ENCODE peak calls at places on chromosomes 4 and X, in seven cellular contexts. F is mammary epithelial cell, L is esophagus squamous epithelium, V is psoas muscle, Q is suprapubic skin, X is ovary, M is GM06990. G is an unnamed sample.

GRCh38 chrX:69313622-69314290 is 148.5 kb upstream of the PJA1 start:
- DNase-seq in F (no peak), L (no peak), V (no peak), Q (no peak), X (no peak), M (no peak), G (no peak)

GRCh38 chrX:108165349-108166111 is 74.0 kb downstream of the ATG4A start:
- DNase-seq in F (peak; percentile 32), L (no peak), V (no peak), Q (no peak), X (no peak), M (no peak), G (no peak)

GRCh38 chr4:147118523-147118922 is 172.9 kb upstream of the TTC29 start:
- DNase-seq in F (no peak), L (no peak), V (no peak), Q (no peak), X (peak; percentile 42), M (no peak), G (no peak)

GRCh38 chr4:88452941-88453340 is 4.0 kb upstream of the HERC5 start:
- DNase-seq in F (no peak), L (no peak), V (no peak), Q (no peak), X (no peak), M (no peak), G (no peak)

GRCh38 chr4:95450294-95450693 is 98.5 kb downstream of the UNC5C start:
- DNase-seq in F (no peak), L (no peak), V (no peak), Q (no peak), X (no peak), M (no peak), G (no peak)

GRCh38 chr4:75992462-75992861 is 1.7 kb upstream of the SDAD1 start:
- DNase-seq in F (no peak), L (no peak), V (no peak), Q (no peak), X (no peak), M (no peak), G (no peak)

GRCh38 chr4:105267280-105267679 is 120.6 kb downstream of the TET2 start:
- DNase-seq in F (no peak), L (no peak), V (no peak), Q (no peak), X (no peak), M (no peak), G (no peak)

GRCh38 chr4:38461342-38461741 is 202.7 kb upstream of the KLF3 start:
- DNase-seq in F (no peak), L (no peak), V (no peak), Q (no peak), X (no peak), M (no peak), G (no peak)

DNA sequence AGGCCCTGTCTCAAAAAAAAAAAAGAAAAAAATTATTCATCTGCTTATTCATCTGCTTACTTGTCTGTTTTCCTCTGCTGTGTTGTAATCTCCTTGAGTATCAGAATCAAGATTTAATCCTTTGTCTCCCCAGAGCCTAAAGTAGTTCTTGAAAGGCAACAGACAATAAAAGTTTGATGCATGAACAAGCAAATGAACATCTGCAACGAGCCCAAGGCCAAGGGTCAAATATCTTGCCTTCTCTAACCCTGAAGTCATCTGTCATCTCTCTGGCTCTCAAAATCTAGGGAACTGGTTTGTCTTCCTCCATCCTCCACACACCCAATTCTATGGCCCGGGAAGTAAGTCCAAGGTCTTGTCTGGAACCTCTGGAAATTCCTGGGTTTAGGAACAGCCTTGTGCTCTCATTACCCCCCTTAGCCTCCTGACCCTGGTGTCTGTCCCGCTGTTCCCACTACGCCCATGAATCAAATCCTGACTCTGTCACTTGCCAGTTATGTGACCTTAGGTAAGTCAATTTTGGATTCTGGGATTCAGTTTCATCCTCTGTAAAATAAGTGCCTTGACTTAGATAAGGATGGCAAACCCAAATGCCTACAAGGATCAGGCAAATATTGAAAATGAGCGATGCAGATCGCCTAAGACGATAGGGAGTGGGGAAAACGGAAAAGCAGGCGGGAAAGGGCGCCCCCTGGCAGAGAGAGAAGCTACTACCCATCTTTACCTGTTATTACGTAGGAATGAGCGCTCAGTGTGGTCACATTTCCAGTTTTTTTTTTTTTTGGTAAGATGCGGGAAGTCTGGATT is 102.7 kb upstream of the DHX15 start:
- DNase-seq in F (no peak), L (no peak), V (no peak), Q (no peak), X (no peak), M (no peak), G (peak; percentile 35)
- TF ChIP-seq CTCF in F (peak; percentile 42), L (peak; percentile 60), V (peak; percentile 25), Q (no peak), X (no peak), M (peak; percentile 77), G (peak; percentile 66)

GRCh38 chr4:1744552-1744951 is 23.2 kb downstream of the TACC3 start:
- DNase-seq in F (no peak), L (no peak), V (no peak), Q (no peak), X (no peak), M (no peak), G (no peak)

GRCh38 chr4:1746265-1746691 is 25.0 kb downstream of the TACC3 start:
- DNase-seq in F (no peak), L (no peak), V (peak; percentile 75), Q (no peak), X (peak; percentile 63), M (peak; percentile 86), G (peak; percentile 42)

GRCh38 chr4:1743975-1744374 is 22.7 kb downstream of the TACC3 start:
- DNase-seq in F (no peak), L (no peak), V (no peak), Q (no peak), X (no peak), M (no peak), G (no peak)

GRCh38 chr4:1745697-1746096 is 24.4 kb downstream of the TACC3 start:
- DNase-seq in F (no peak), L (no peak), V (no peak), Q (no peak), X (no peak), M (no peak), G (no peak)

DNA sequence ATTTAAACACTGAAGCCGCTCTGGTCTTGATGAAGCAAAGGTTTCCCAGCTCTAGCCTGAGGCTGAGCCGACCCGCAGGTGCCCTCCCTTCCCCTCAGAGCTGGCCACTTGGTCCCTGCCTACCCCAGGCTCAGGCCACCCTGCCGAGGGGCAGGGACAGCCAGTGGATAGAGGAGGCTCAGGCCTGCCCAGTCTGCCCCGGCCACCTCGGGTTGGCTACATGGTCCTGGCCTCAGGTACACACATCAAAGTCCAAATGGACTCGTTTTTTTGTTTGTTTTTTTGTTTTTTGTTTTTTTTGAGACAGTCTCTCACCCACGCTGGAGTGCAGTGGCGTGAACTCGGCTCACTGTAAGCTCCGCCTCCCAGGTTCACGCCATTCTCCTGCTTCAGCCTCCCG is 23.8 kb downstream of the TACC3 start:
- DNase-seq in F (no peak), L (no peak), V (no peak), Q (no peak), X (no peak), M (no peak), G (no peak)
- H3K4me3 ChIP-seq in F (no peak overlapping the region), L (no peak overlapping the region), V (no peak overlapping the region), Q (no peak overlapping the region), X (no peak overlapping the region), M (no peak overlapping the region), G (no peak overlapping the region)

DNA sequence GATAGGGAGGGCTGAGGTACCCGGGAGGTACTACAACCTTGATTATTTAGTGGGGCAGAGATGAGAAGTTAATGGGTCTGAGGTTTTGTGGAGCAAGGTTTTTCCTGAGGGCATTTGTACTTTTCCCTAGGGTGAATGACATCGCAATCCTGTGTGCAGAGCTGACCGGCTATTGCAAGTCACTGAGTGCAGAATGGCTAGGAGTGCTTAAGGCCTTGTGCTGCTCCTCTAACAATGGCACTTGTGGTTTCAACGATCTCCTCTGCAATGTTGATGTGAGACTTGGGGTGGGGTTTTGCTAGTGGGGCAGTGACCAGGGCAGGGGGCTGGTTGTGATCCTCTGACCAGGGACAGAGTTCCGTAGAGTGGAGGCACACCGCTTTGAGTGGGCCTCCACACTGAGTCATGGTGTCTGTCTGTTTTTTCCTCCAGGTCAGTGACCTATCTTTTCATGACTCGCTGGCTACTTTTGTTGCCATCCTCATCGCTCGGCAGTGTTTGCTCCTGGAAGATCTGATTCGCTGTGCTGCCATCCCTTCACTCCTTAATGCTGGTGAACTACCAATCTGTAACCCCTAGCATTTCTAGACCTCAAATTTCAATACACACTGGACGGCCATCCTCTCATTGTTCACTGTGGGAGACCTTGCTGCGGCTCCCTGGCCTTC is 9.9 kb downstream of the MED12 start:
- DNase-seq in F (no peak), L (no peak), V (no peak), Q (no peak), X (no peak), M (no peak), G (no peak)
- H3K36me3 ChIP-seq in F (no peaks in the 10 kb centered on the region), L (peaks cover 6% of the 10 kb centered on the region), V (peaks cover 4% of the 10 kb centered on the region), Q (peaks cover 84% of the 10 kb centered on the region), X (no peaks in the 10 kb centered on the region), M (peaks cover 17% of the 10 kb centered on the region), G (peaks cover 15% of the 10 kb centered on the region)

GRCh38 chrX:81874807-81875206 is 672.9 kb downstream of the SH3BGRL start:
- DNase-seq in F (no peak), L (no peak), V (no peak), Q (no peak), X (no peak), M (no peak), G (no peak)

GRCh38 chrX:81876437-81876836 is 674.5 kb downstream of the SH3BGRL start:
- DNase-seq in F (no peak), L (no peak), V (no peak), Q (no peak), X (no peak), M (no peak), G (no peak)

GRCh38 chrX:81875800-81876199 is 673.9 kb downstream of the SH3BGRL start:
- DNase-seq in F (no peak), L (no peak), V (no peak), Q (no peak), X (no peak), M (no peak), G (no peak)
- TF ChIP-seq CTCF in F (no peak), L (no peak), V (no peak), Q (no peak), X (no peak), M (no peak), G (no peak)

DNA sequence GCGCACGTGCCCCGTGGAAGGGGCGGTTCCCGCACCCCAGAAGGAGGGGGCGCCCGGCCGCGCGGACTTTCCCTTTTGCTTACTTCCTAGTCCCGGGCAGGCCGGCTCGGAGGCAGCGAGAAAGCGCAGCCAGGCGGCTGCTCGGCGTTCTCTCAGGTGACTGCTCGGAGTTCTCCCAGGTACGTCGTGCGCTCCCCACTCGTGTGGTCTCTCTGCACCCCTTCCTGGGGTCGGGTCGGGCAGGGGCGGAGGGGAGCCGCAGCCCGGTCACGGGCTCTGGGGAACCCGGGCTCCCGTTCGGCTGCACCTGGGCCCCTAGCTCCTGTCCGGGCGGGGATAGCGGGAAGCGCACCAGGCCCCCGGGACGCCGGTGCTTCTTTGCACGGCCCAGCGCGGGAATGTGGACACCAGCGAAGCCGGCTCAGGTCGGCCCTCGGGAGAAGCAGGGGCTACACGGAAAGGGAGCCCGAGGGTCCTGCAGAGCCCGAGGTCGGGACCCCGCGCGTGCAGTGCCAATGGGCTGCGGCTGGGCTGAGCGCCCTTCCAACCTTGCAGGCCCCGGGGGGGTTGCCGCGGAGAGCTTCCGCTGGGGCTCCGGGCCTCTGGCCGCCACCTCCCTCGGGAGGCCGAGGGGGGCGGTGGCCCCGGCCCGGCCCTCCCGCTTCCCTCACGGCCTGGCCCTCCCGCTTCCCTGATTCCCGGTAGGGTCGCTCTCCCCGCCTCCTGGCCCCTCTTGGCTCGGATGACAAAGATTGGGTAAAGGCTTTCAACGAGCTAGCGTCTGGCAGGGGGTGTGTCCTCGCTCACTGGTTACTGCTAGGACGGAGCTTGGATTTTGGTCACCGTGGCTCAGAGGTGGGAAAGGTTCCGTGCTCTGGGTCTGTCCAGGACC is at the start of gene TLR2:
- DNase-seq in F (peak; percentile 59), L (peak; percentile 9), V (peak; percentile 61), Q (peak; percentile 82), X (peak; percentile 48), M (peak; percentile 50), G (peak; percentile 21)
- H3K4me3 ChIP-seq in F (peak within 1 kb of the TSS; percentile 58), L (peak within 1 kb of the TSS; percentile 49), V (peak within 1 kb of the TSS; percentile 70), Q (peak within 1 kb of the TSS; percentile 66), X (peak within 1 kb of the TSS; percentile 44), M (peak within 1 kb of the TSS; percentile 69), G (peak within 1 kb of the TSS; percentile 45)

G was measured in bronchial epithelial cell.